ENCODE peak calls at places on chromosomes 11 and 22, in four cellular contexts. F is AG10803, E is mucosa of descending colon, L is HFF-Myc. Y is an unnamed sample.
A peak's percentile ranks its signal among the peaks of the same experiment; 100 is the strongest.

GRCh38 chr22:49047461-49047860 is 780.2 kb downstream of the BRD1 start:
- DNase-seq in F (no peak), E (no peak), L (no peak), Y (no peak)

GRCh38 chr22:48257690-48258065 is 1495.2 kb downstream of the TBC1D22A start:
- DNase-seq in F (peak; percentile 33), E (no peak), L (no peak), Y (no peak)

GRCh38 chr11:96341237-96342130 is 1.5 kb downstream of the MAML2 start:
- DNase-seq in F (peak; percentile 56), E (peak; percentile 83), L (no peak), Y (peak; percentile 54)

GRCh38 chr11:43359432-43359818 is 705 bp downstream of the TTC17 start:
- DNase-seq in F (peak; percentile 26), E (no peak), L (no peak), Y (peak; percentile 40)

GRCh38 chr11:35539781-35540281 is 14.4 kb upstream of the PAMR1 start:
- DNase-seq in F (peak; percentile 96), E (no peak), L (peak; percentile 77), Y (peak; percentile 90)

GRCh38 chr22:32584650-32585049 is 110.0 kb downstream of the FBXO7 start:
- DNase-seq in F (peak; percentile 41), E (no peak), L (no peak), Y (peak; percentile 12)

GRCh38 chr22:43235445-43236400 is 48.8 kb upstream of the TTLL12 start:
- DNase-seq in F (no peak), E (no peak), L (no peak), Y (no peak)

GRCh38 chr11:58775066-58775708 is 43.4 kb upstream of the GLYAT start:
- DNase-seq in F (no peak), E (no peak), L (no peak), Y (no peak)

GRCh38 chr11:114059278-114059983 is at the start of gene ZBTB16:
- DNase-seq in F (no peak), E (peak; percentile 91), L (no peak), Y (no peak)

GRCh38 chr11:78203184-78203583 is 14.5 kb downstream of the USP35 start:
- DNase-seq in F (no peak), E (no peak), L (no peak), Y (no peak)

GRCh38 chr11:9760180-9760550 is 96.3 kb downstream of the SWAP70 start:
- DNase-seq in F (peak; percentile 99), E (peak; percentile 86), L (no peak), Y (peak; percentile 87)

GRCh38 chr22:19837915-19838314 is 16.8 kb downstream of the GNB1L start:
- DNase-seq in F (no peak), E (no peak), L (no peak), Y (no peak)

GRCh38 chr11:34546511-34547206 is 33.1 kb upstream of the ELF5 start:
- DNase-seq in F (no peak), E (no peak), L (no peak), Y (no peak)

GRCh38 chr22:19810381-19811141 is 44.1 kb downstream of the GNB1L start:
- DNase-seq in F (peak; percentile 91), E (no peak), L (peak; percentile 37), Y (no peak)

GRCh38 chr11:123195182-123196059 is at the start of gene CLMP:
- DNase-seq in F (peak; percentile 66), E (no peak), L (no peak), Y (peak; percentile 39)

GRCh38 chr11:11532574-11532973 is 89.2 kb downstream of the GALNT18 start:
- DNase-seq in F (no peak), E (no peak), L (no peak), Y (peak; percentile 2)

GRCh38 chr11:27861706-27862430 is 161.6 kb upstream of the BDNF start:
- DNase-seq in F (peak; percentile 90), E (no peak), L (peak; percentile 52), Y (peak; percentile 87)

GRCh38 chr11:8263109-8263768 is 439 bp downstream of the LMO1 start:
- DNase-seq in F (no peak), E (no peak), L (no peak), Y (no peak)

GRCh38 chr11:112839051-112839450 is 122.2 kb upstream of the NCAM1 start:
- DNase-seq in F (no peak), E (no peak), L (no peak), Y (no peak)

GRCh38 chr11:68686486-68686885 is 2.1 kb downstream of the GAL start:
- DNase-seq in F (no peak), E (no peak), L (no peak), Y (no peak)

GRCh38 chr11:30128269-30128932 is 102.4 kb upstream of the FSHB start:
- DNase-seq in F (peak; percentile 57), E (no peak), L (no peak), Y (peak; percentile 37)

GRCh38 chr11:27187075-27187847 is 146.6 kb downstream of the BBOX1 start:
- DNase-seq in F (no peak), E (no peak), L (no peak), Y (no peak)

GRCh38 chr11:110345756-110346155 is 49.3 kb upstream of the RDX start:
- DNase-seq in F (no peak), E (no peak), L (no peak), Y (no peak)

GRCh38 chr22:29344137-29344536 is 28.6 kb upstream of the RASL10A start:
- DNase-seq in F (peak; percentile 95), E (no peak), L (peak; percentile 75), Y (peak; percentile 98)

GRCh38 chr22:32533265-32534068 is 58.9 kb downstream of the FBXO7 start:
- DNase-seq in F (peak; percentile 60), E (no peak), L (no peak), Y (peak; percentile 43)

GRCh38 chr11:120337133-120337895 is 1.1 kb downstream of the ARHGEF12 start:
- DNase-seq in F (peak; percentile 29), E (no peak), L (no peak), Y (no peak)

GRCh38 chr22:30422481-30423295 is 2.9 kb upstream of the MTFP1 start:
- DNase-seq in F (peak; percentile 89), E (peak; percentile 82), L (no peak), Y (peak; percentile 94)

GRCh38 chr11:126815111-126815510 is 185.5 kb downstream of the KIRREL3 start:
- DNase-seq in F (peak; percentile 58), E (no peak), L (no peak), Y (peak; percentile 57)

GRCh38 chr11:8368194-8368593 is 104.5 kb upstream of the LMO1 start:
- DNase-seq in F (no peak), E (no peak), L (no peak), Y (no peak)

GRCh38 chr11:75428301-75428724 is 4.7 kb downstream of the KLHL35 start:
- DNase-seq in F (peak; percentile 85), E (peak; percentile 95), L (peak; percentile 47), Y (no peak)

GRCh38 chr11:14454861-14455632 is 44.6 kb downstream of the COPB1 start:
- DNase-seq in F (peak; percentile 31), E (no peak), L (no peak), Y (no peak)

GRCh38 chr11:108754901-108755625 is 90.2 kb downstream of the DDX10 start:
- DNase-seq in F (peak; percentile 52), E (no peak), L (no peak), Y (no peak)

GRCh38 chr11:126059238-126059761 is 3.4 kb downstream of the CDON start:
- DNase-seq in F (no peak), E (no peak), L (no peak), Y (no peak)

GRCh38 chr22:48923909-48924475 is 903.7 kb downstream of the BRD1 start:
- DNase-seq in F (no peak), E (no peak), L (no peak), Y (no peak)

GRCh38 chr11:82996966-82997606 is 74.6 kb downstream of the RAB30 start:
- DNase-seq in F (no peak), E (peak; percentile 57), L (no peak), Y (no peak)

GRCh38 chr11:120302001-120302805 is 22.9 kb upstream of the TLCD5 start:
- DNase-seq in F (no peak), E (peak; percentile 74), L (no peak), Y (no peak)

GRCh38 chr22:45010532-45010900 is 711 bp upstream of the PHF21B start:
- DNase-seq in F (no peak), E (no peak), L (no peak), Y (no peak)

GRCh38 chr22:45007946-45008852 is 1.6 kb downstream of the PHF21B start:
- DNase-seq in F (no peak), E (no peak), L (no peak), Y (no peak)

GRCh38 chr22:45009881-45010531 is at the start of gene PHF21B:
- DNase-seq in F (peak; percentile 13), E (no peak), L (no peak), Y (no peak)

GRCh38 chr22:45007247-45007945 is 2.4 kb downstream of the PHF21B start:
- DNase-seq in F (no peak), E (no peak), L (no peak), Y (no peak)

GRCh38 chr22:45008853-45009751 is 703 bp downstream of the PHF21B start:
- DNase-seq in F (no peak), E (no peak), L (no peak), Y (no peak)
- TF ChIP-seq CTCF in F (no peak), E (no peak), L (no peak), Y (no peak)

DNA sequence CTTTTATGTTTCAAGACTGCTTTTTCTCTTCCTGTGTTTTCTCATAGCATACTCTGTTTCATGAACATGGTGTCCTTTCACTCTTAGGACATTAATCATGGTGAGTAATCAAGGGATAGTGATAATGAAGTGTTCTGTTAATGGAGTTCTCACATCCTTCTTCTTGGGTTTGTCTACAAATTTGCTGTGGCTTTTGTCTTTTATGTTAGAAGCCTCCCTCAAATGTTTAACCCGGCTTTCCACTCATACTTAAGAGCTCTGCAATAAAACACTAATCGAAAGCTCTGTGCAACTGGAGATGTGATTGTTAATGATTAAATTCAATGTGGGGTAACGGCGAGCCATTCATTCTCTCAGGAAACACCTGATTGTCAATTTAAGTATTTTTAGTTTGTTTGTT is 593.6 kb downstream of the NELL1 start:
- DNase-seq in F (no peak), E (no peak), L (no peak), Y (no peak)
- TF ChIP-seq CTCF in F (no peak), E (no peak), L (no peak), Y (no peak)

GRCh38 chr11:130992788-130993187 is 76.5 kb upstream of the SNX19 start:
- DNase-seq in F (no peak), E (no peak), L (no peak), Y (no peak)
- TF ChIP-seq CTCF in F (no peak), E (no peak), L (no peak), Y (no peak)

GRCh38 chr11:71251761-71252433 is 480 bp downstream of the SHANK2 start:
- DNase-seq in F (no peak), E (no peak), L (no peak), Y (no peak)
- TF ChIP-seq CTCF in F (no peak), E (peak; percentile 61), L (no peak), Y (peak; percentile 47)